ENCODE peak calls at places on chromosome 14, in nine cellular contexts. P, B, U, H, T, K, F, R and L are unnamed samples.

GRCh38 chr14:88825078-88825458 is 617 bp downstream of the TTC8 start:
- DNase-seq in P (no peak), B (no peak), U (no peak), H (no peak), T (no peak), K (no peak), F (no peak), R (no peak), L (no peak)

GRCh38 chr14:77347746-77348145 is 26.9 kb downstream of the GSTZ1 start:
- DNase-seq in P (no peak), B (no peak), U (no peak), H (no peak), T (no peak), K (no peak), F (no peak), R (no peak), L (no peak)

GRCh38 chr14:49931523-49931922 is 38.6 kb downstream of the ARF6 start:
- DNase-seq in P (no peak), B (no peak), U (no peak), H (no peak), T (no peak), K (no peak), F (no peak), R (no peak), L (no peak)

GRCh38 chr14:86462193-86462592 is 932.2 kb downstream of the FLRT2 start:
- DNase-seq in P (no peak), B (no peak), U (no peak), H (peak; percentile 26), T (peak; percentile 11), K (peak; percentile 69), F (no peak), R (no peak), L (peak; percentile 34)

GRCh38 chr14:49982082-49982481 is 89.2 kb downstream of the ARF6 start:
- DNase-seq in P (no peak), B (no peak), U (no peak), H (no peak), T (no peak), K (no peak), F (no peak), R (no peak), L (no peak)

GRCh38 chr14:59632381-59632780 is 55.8 kb upstream of the CCDC175 start:
- DNase-seq in P (no peak), B (no peak), U (peak; percentile 30), H (peak; percentile 16), T (peak; percentile 39), K (peak; percentile 73), F (peak; percentile 33), R (no peak), L (peak; percentile 39)

GRCh38 chr14:90409209-90409730 is 12.4 kb downstream of the CALM1 start:
- DNase-seq in P (no peak), B (no peak), U (peak; percentile 39), H (peak; percentile 79), T (peak; percentile 77), K (no peak), F (no peak), R (peak; percentile 67), L (peak; percentile 33)

GRCh38 chr14:95431199-95432145 is 85.0 kb downstream of the SYNE3 start:
- DNase-seq in P (no peak), B (no peak), U (no peak), H (no peak), T (peak; percentile 39), K (peak; percentile 77), F (no peak), R (no peak), L (no peak)

GRCh38 chr14:63499701-63500250 is 43.4 kb downstream of the PPP2R5E start:
- DNase-seq in P (no peak), B (no peak), U (no peak), H (no peak), T (no peak), K (no peak), F (no peak), R (no peak), L (no peak)

GRCh38 chr14:52360831-52361230 is 46.7 kb downstream of the PTGER2 start:
- DNase-seq in P (peak; percentile 39), B (no peak), U (peak; percentile 37), H (no peak), T (no peak), K (peak; percentile 21), F (no peak), R (peak; percentile 32), L (no peak)

GRCh38 chr14:63508033-63508432 is 35.1 kb downstream of the PPP2R5E start:
- DNase-seq in P (no peak), B (no peak), U (no peak), H (no peak), T (no peak), K (peak; percentile 25), F (no peak), R (no peak), L (no peak)

GRCh38 chr14:93543766-93544165 is 113.0 kb downstream of the UNC79 start:
- DNase-seq in P (no peak), B (no peak), U (no peak), H (peak; percentile 5), T (peak; percentile 32), K (peak; percentile 20), F (peak; percentile 19), R (no peak), L (no peak)

GRCh38 chr14:26687438-26687837 is 89.6 kb upstream of the NOVA1 start:
- DNase-seq in P (no peak), B (no peak), U (no peak), H (no peak), T (no peak), K (no peak), F (no peak), R (no peak), L (no peak)

GRCh38 chr14:42872775-42873174 is 1266.1 kb downstream of the LRFN5 start:
- DNase-seq in P (no peak), B (no peak), U (no peak), H (no peak), T (no peak), K (no peak), F (no peak), R (no peak), L (no peak)

GRCh38 chr14:103194256-103195045 is 71.2 kb downstream of the TNFAIP2 start:
- DNase-seq in P (no peak), B (no peak), U (no peak), H (peak; percentile 48), T (peak; percentile 31), K (no peak), F (no peak), R (no peak), L (no peak)

GRCh38 chr14:22002860-22003284 is 329.3 kb upstream of the OR4E1 start:
- DNase-seq in P (no peak), B (no peak), U (peak; percentile 22), H (no peak), T (peak; percentile 56), K (peak; percentile 87), F (peak; percentile 16), R (no peak), L (no peak)
- TF ChIP-seq CTCF in P (no peak), B (peak; percentile 18), U (no peak), H (peak; percentile 52), T (peak; percentile 30), K (peak; percentile 86), F (peak; percentile 83), R (no peak), L (peak; percentile 6)

DNA sequence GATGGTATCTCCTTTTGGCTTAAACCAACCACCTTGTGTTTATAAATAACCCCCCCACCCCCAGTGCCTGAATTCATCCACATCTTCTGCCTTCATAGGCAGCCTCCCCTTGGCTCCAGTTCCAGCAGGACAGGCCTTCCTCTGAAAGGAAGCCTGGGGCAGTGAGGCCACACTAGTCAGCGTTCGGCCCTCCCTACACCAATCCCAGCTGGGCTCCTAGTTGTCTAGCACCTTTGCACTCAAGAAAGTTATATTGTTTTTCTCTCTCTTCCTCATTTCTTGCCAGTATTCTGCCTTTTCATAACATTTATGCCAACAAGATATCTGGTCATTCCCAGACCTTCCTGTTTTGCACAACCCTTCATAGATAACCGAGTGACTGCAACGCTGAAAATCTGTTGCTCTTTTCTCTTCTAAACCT is 73.1 kb upstream of the ACTN1 start:
- DNase-seq in P (no peak), B (no peak), U (no peak), H (no peak), T (no peak), K (no peak), F (no peak), R (peak; percentile 34), L (no peak)
- H3K27ac ChIP-seq in P (no peak overlapping the region), B (peak overlapping the region; percentile 53), U (peak overlapping the region; percentile 15), H (no peak overlapping the region), T (no peak overlapping the region), K (no peak overlapping the region), F (no peak overlapping the region), R (peak overlapping the region; percentile 70), L (no peak overlapping the region)

GRCh38 chr14:71248204-71248603 is 340.9 kb downstream of the PCNX1 start:
- DNase-seq in P (no peak), B (no peak), U (no peak), H (no peak), T (no peak), K (no peak), F (no peak), R (no peak), L (no peak)
- TF ChIP-seq CTCF in P (no peak), B (no peak), U (no peak), H (no peak), T (no peak), K (no peak), F (no peak), R (no peak), L (no peak)

GRCh38 chr14:106511411-106512198 is 985.2 kb downstream of the TMEM121 start:
- DNase-seq in P (no peak), B (no peak), U (no peak), H (no peak), T (no peak), K (no peak), F (no peak), R (no peak), L (no peak)
- H3K27ac ChIP-seq in P (no peak overlapping the region), B (no peak overlapping the region), U (peak overlapping the region; percentile 9), H (no peak overlapping the region), T (no peak overlapping the region), K (no peak overlapping the region), F (no peak overlapping the region), R (no peak overlapping the region), L (no peak overlapping the region)

DNA sequence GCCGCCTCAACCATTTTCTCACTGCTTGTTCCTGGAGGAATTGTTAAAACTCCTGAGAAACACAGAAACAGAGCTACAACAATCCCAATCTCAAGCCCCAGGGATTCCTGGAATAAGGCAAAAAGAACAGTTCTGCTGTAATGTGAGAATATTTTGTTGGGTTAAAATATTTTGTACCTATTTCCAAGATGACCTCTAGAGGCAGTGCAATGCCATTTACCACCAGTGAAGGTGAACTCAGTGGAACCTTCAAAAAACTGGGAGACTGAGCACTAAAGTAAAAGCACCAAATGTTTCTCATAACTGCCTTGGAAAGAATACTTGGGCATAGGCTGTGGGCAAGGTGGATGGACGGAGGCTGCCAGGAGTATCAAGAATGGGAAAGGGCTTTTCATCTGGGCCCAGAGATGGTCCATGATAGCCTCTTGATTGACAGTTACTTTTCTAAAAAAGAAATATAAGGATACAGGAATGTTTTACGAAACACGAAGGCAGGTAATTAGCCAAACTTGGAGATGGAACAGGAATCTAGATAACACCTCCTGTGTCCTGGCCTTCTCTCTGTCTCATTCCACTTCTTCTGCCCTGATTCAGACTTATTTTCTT is 334.0 kb upstream of the FLRT2 start:
- DNase-seq in P (no peak), B (no peak), U (no peak), H (no peak), T (peak; percentile 8), K (peak; percentile 39), F (no peak), R (no peak), L (peak; percentile 14)
- TF ChIP-seq CTCF in P (no peak), B (no peak), U (no peak), H (peak; percentile 59), T (peak; percentile 39), K (peak; percentile 70), F (peak; percentile 9), R (peak; percentile 26), L (peak; percentile 73)